ENCODE peak calls at places on chromosomes 6 and 20, in nine cellular contexts. Q is posterior vena cava; G is NCI-H2029 treated with DMSO at 0.1 percent for 48 hours; P is RPMI7951; O is aorta; V is T-helper 2 cell treated with Interferon-gamma antibody and Interleukin-4, amounts not matched to agents 5 μg/mL and 100 μg/mL, for 36 hours; B is dorsolateral prefrontal cortex; R is NCI-H1105; Z is Panc1. A is an unnamed sample.

GRCh38 chr20:32354592-32355416 is 3.3 kb upstream of the ASXL1 start:
- DNase-seq in Q (no peak), G (no peak), P (peak), O (no peak), V (peak), B (no peak), R (no peak), Z (peak), A (no peak)

GRCh38 chr6:44105993-44106740 is 21.1 kb downstream of the MRPL14 start:
- DNase-seq in Q (no peak), G (no peak), P (no peak), O (no peak), V (no peak), B (no peak), R (no peak), Z (no peak), A (no peak)

GRCh38 chr20:6140947-6141346 is 18.1 kb upstream of the FERMT1 start:
- DNase-seq in Q (no peak), G (no peak), P (peak), O (no peak), V (no peak), B (no peak), R (no peak), Z (no peak), A (no peak)

GRCh38 chr20:20070871-20071726 is 18.8 kb downstream of the CFAP61 start:
- DNase-seq in Q (no peak), G (no peak), P (no peak), O (no peak), V (no peak), B (peak), R (no peak), Z (no peak), A (no peak)

GRCh38 chr6:156933201-156934053 is 156.2 kb downstream of the ARID1B start:
- DNase-seq in Q (no peak), G (peak), P (no peak), O (no peak), V (no peak), B (peak), R (peak), Z (no peak), A (no peak)

GRCh38 chr6:152147269-152147668 is 339.8 kb downstream of the ESR1 start:
- DNase-seq in Q (no peak), G (no peak), P (no peak), O (no peak), V (no peak), B (no peak), R (no peak), Z (no peak), A (no peak)

GRCh38 chr6:157535354-157536217 is 154.6 kb downstream of the ZDHHC14 start:
- DNase-seq in Q (no peak), G (no peak), P (peak), O (no peak), V (peak), B (no peak), R (no peak), Z (peak), A (no peak)

GRCh38 chr6:145673504-145673903 is 61.8 kb downstream of the EPM2A start:
- DNase-seq in Q (peak), G (no peak), P (no peak), O (no peak), V (no peak), B (no peak), R (no peak), Z (no peak), A (no peak)

GRCh38 chr6:39496951-39497350 is 174.4 kb upstream of the KCNK16 start:
- DNase-seq in Q (peak), G (no peak), P (peak), O (no peak), V (no peak), B (no peak), R (no peak), Z (no peak), A (peak)

GRCh38 chr6:118668761-118669411 is 17.5 kb upstream of the CEP85L start:
- DNase-seq in Q (no peak), G (no peak), P (peak), O (no peak), V (no peak), B (no peak), R (no peak), Z (no peak), A (no peak)

GRCh38 chr6:31528821-31529328 is at the start of gene MCCD1:
- DNase-seq in Q (no peak), G (no peak), P (no peak), O (no peak), V (no peak), B (no peak), R (no peak), Z (no peak), A (no peak)

GRCh38 chr6:168411793-168412192 is 29.2 kb upstream of the SMOC2 start:
- DNase-seq in Q (no peak), G (no peak), P (no peak), O (no peak), V (no peak), B (no peak), R (no peak), Z (no peak), A (no peak)

GRCh38 chr6:24547243-24547642 is 52.5 kb downstream of the ALDH5A1 start:
- DNase-seq in Q (no peak), G (no peak), P (peak), O (no peak), V (peak), B (no peak), R (no peak), Z (no peak), A (no peak)